ENCODE peak calls at places on chromosomes 2 and 18, in six cellular contexts. I is tibial nerve, W is SK-N-SH, F is A549, S is upper lobe of left lung, A is transverse colon. V is an unnamed sample.

GRCh38 chr2:225355788-225356187 is 43.7 kb upstream of the NYAP2 start:
- DNase-seq in F (no peak), A (no peak), S (no peak), W (peak), I (no peak), V (no peak)

GRCh38 chr2:2189112-2189398 is 142.0 kb downstream of the MYT1L start:
- DNase-seq in F (no peak), W (no peak), S (no peak), A (no peak), I (no peak), V (no peak)

GRCh38 chr18:79947054-79947755 is 4.2 kb downstream of the SLC66A2 start:
- DNase-seq in F (no peak), S (peak), W (no peak), I (no peak), A (peak), V (no peak)

GRCh38 chr2:63818276-63818675 is 23.4 kb upstream of the UGP2 start:
- DNase-seq in F (no peak), A (no peak), W (no peak), S (no peak), I (no peak), V (no peak)

GRCh38 chr18:227902-228301 is 39.9 kb downstream of the THOC1 start:
- DNase-seq in W (no peak), I (no peak), A (no peak), F (no peak), S (no peak), V (no peak)

GRCh38 chr2:143553261-143553660 is 424.0 kb downstream of the ARHGAP15 start:
- DNase-seq in S (no peak), I (no peak), W (no peak), A (no peak), F (no peak), V (no peak)

GRCh38 chr2:135219226-135219625 is 167.1 kb downstream of the RAB3GAP1 start:
- DNase-seq in F (no peak), S (no peak), I (no peak), A (no peak), W (no peak), V (no peak)

GRCh38 chr18:70322385-70322784 is 33.5 kb downstream of the SOCS6 start:
- DNase-seq in I (no peak), F (no peak), W (no peak), S (no peak), A (no peak), V (no peak)

GRCh38 chr2:151828143-151828889 is at the start of gene ARL5A:
- DNase-seq in W (peak), A (peak), I (peak), S (peak), F (peak), V (peak)
- TF ChIP-seq EP300 in W (no peak), A (no peak), I (peak), S (no peak), F (no peak), V (no peak)

GRCh38 chr2:12605936-12606335 is 110.8 kb upstream of the TRIB2 start:
- DNase-seq in I (no peak), A (no peak), W (no peak), S (no peak), F (no peak), V (no peak)

GRCh38 chr2:12605366-12605765 is 111.4 kb upstream of the TRIB2 start:
- DNase-seq in F (no peak), A (no peak), S (no peak), W (no peak), I (no peak), V (no peak)

GRCh38 chr2:12603781-12604180 is 113.0 kb upstream of the TRIB2 start:
- DNase-seq in A (no peak), S (no peak), F (no peak), W (no peak), I (no peak), V (no peak)

GRCh38 chr2:12602661-12603060 is 114.1 kb upstream of the TRIB2 start:
- DNase-seq in W (no peak), S (no peak), F (no peak), A (no peak), I (no peak), V (no peak)

DNA sequence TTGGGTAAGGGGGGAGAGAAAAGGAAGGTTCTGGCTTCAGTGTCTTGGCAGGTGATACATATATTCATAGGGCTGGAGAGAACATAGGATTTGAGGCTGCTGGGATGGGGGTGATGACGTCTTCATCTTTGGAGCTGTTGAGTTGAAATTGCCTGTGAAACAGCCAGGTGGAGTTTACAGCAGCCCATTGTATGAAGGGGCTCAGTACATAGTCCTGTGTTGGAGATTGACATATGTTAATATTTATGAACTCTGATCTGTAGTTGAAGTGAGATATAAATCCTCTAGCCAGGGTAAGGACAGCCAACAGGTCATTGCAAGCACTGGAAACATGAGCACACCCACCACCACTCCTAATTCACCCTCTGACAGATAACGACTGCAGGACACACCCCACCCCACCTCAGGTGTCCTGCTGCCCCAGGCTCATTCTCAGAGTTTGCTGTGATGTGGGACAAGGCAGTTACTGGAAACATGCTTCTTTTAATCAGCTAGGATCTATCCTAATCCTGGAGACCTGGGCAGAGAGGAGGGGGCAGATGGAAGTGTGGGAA is 112.4 kb upstream of the TRIB2 start:
- DNase-seq in S (no peak), A (no peak), F (no peak), I (no peak), W (no peak), V (no peak)
- TF ChIP-seq EP300 in S (no peak), A (no peak), F (no peak), I (no peak), W (no peak), V (no peak)

GRCh38 chr2:218397502-218398436 is 1.9 kb upstream of the CTDSP1 start:
- DNase-seq in I (peak), F (peak), S (peak), A (peak), W (peak), V (peak)

GRCh38 chr2:218400930-218401833 is 1.5 kb downstream of the CTDSP1 start:
- DNase-seq in A (peak), W (peak), F (no peak), I (no peak), S (peak), V (peak)

GRCh38 chr2:218398437-218399390 is 954 bp upstream of the CTDSP1 start:
- DNase-seq in A (peak), W (peak), I (peak), S (peak), F (peak), V (peak)

GRCh38 chr2:218400167-218400929 is 680 bp downstream of the CTDSP1 start:
- DNase-seq in A (peak), S (peak), I (no peak), F (no peak), W (peak), V (peak)

DNA sequence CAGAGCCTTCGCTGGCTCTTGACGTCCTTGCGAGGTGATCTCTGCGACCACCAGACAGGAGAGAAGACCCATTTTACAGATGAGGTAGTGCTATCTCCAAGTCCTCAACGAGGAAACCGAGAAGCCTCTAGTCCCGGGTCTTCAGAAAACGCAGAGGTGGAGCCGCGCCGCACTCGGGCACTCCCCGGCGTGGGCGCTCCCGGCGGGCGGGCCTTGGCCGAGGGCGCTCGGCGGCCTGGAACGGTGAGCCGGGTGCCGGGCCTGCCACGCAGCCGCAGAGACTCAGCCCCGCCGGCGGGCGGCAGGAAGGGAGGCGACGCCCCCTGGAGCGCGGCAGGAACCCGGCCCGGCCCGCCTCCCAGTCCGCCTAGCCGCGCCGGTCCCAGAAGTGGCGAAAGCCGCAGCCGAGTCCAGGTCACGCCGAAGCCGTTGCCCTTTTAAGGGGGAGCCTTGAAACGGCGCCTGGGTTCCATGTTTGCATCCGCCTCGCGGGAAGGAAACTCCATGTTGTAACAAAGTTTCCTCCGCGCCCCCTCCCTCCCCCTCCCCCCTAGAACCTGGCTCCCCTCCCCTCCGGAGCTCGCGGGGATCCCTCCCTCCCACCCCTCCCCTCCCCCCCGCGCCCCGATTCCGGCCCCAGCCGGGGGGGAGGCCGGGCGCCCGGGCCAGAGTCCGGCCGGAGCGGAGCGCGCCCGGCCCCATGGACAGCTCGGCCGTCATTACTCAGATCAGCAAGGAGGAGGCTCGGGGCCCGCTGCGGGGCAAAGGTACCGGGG is at the start of gene CTDSP1:
- DNase-seq in W (peak), S (peak), I (peak), F (peak), A (peak), V (peak)
- TF ChIP-seq EP300 in W (peak), S (no peak), I (peak), F (no peak), A (no peak), V (no peak)

GRCh38 chr18:48879008-48879431 is 71.7 kb downstream of the SMAD7 start:
- DNase-seq in F (no peak), W (no peak), S (peak), A (no peak), I (no peak), V (peak)
- TF ChIP-seq EP300 in F (no peak), W (no peak), S (no peak), A (no peak), I (no peak), V (no peak)

GRCh38 chr2:153055182-153055581 is 336.8 kb downstream of the ARL6IP6 start:
- DNase-seq in A (no peak), I (no peak), W (no peak), S (no peak), F (no peak), V (no peak)
- TF ChIP-seq EP300 in A (no peak), I (no peak), W (no peak), S (no peak), F (no peak), V (no peak)

DNA sequence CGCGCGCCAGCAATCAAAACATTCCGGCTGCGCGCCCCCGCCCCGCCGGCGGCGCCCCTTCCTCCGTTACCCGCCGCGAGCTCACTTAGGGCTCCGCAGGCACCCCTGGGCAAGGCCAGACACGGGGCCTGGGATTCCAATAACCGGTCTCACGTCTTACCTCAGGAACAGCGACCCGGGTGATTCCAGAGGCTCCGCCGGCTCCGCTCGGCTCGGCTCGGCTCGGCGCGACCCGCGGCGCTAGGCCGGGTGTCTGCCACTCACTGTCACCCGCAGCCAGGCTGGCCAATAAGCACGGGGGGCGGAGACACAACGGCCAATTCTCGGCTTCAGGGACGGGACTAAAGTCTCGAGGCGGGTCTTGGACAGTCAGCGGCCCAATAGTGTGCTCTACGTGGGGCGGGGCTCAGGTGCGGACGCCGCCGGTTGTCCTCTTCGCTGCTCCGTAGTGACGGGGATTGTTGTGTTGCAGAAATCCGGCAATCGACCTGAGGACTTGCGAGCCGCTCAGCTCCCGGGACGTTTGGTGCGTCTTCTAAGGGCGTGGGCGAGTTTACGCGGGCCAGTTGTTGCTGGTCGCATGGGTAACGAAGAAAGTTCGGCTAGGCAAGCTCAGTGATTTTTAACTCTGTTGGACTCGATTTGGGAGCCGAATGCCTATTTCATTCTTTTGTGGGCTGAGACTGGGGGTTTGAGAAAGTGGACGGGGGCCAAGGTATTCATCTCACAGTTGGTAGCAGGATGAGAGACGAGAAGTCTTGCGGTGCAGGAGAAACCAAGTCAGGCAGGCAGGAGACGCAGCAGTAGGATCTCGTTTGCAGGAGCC is at the start of the genes ANKZF1 and ATG9A:
- DNase-seq in I (peak), A (peak), S (peak), W (peak), F (peak), V (peak)
- TF ChIP-seq EP300 in I (peak), A (no peak), S (no peak), W (no peak), F (no peak), V (no peak)

DNA sequence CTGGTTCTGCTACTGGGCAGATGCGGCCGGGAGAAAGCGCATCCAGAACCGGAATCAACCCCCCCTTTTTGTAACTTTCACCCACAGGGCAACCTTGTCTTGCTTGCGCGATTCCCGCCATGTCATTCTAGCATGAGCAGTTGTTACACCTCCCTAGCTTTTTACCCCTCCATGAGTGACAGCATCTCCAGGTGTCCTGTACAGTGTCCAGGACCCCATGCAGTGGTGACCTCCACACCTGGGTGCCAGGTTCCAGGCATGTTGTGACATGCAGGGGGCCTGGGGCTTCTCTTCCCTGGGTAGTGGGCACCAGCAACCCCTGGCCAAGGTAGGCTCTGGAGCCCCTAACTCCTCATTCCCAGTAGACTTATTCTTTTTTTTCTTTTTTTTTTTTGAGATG is 35.4 kb downstream of the CENPO start:
- DNase-seq in W (peak), A (no peak), S (no peak), I (no peak), F (no peak), V (no peak)
- TF ChIP-seq EP300 in W (no peak), A (no peak), S (no peak), I (no peak), F (no peak), V (no peak)

GRCh38 chr2:240375024-240375645 is 60.3 kb upstream of the GPC1 start:
- DNase-seq in A (no peak), I (no peak), W (no peak), F (no peak), S (no peak), V (no peak)
- TF ChIP-seq EP300 in A (no peak), I (no peak), W (no peak), F (no peak), S (no peak), V (no peak)

GRCh38 chr2:238225911-238226697 is 13.7 kb downstream of the HES6 start:
- DNase-seq in S (no peak), I (no peak), A (peak), F (no peak), W (no peak), V (peak)

GRCh38 chr2:238226698-238227586 is 12.9 kb downstream of the HES6 start:
- DNase-seq in I (no peak), W (no peak), S (peak), F (no peak), A (no peak), V (no peak)

GRCh38 chr2:238227587-238228032 is 12.2 kb downstream of the HES6 start:
- DNase-seq in I (no peak), S (no peak), A (no peak), F (no peak), W (no peak), V (no peak)

GRCh38 chr2:238230699-238231098 is 9.1 kb downstream of the HES6 start:
- DNase-seq in W (no peak), F (no peak), S (no peak), I (no peak), A (no peak), V (no peak)

GRCh38 chr2:238228700-238229099 is 11.1 kb downstream of the HES6 start:
- DNase-seq in S (no peak), F (no peak), I (no peak), A (no peak), W (no peak), V (no peak)
- TF ChIP-seq EP300 in S (no peak), F (no peak), I (no peak), A (no peak), W (no peak), V (no peak)

V was measured in ovary.